ENCODE peak calls at places on chromosome 19, in four cellular contexts. P is nephron progenitor cell; J is activated CD4-positive, CD25-positive, alpha-beta regulatory T cell; G is CD8-positive, alpha-beta T cell. X is an unnamed sample.
A peak's percentile ranks its signal among the peaks of the same experiment; 100 is the strongest.

GRCh38 chr19:57974434-57974833 is at the start of gene C19orf18:
- DNase-seq in P (no peak), J (no peak), G (no peak), X (no peak)

GRCh38 chr19:10013316-10013715 is at the start of gene RDH8:
- DNase-seq in P (no peak), J (no peak), G (no peak), X (no peak)

GRCh38 chr19:27780367-27781065 is 1432.4 kb downstream of the UQCRFS1 start:
- DNase-seq in P (no peak), J (no peak), G (no peak), X (no peak)

GRCh38 chr19:10552596-10553053 is 8.9 kb downstream of the ATG4D start:
- DNase-seq in P (no peak), J (no peak), G (no peak), X (no peak)

GRCh38 chr19:55376381-55376933 is at the start of gene TMEM190:
- DNase-seq in P (peak; percentile 41), J (no peak), G (no peak), X (no peak)

GRCh38 chr19:14050512-14050911 is 11.4 kb downstream of the PALM3 start:
- DNase-seq in P (no peak), J (no peak), G (no peak), X (no peak)

GRCh38 chr19:518292-519231 is 11.3 kb downstream of the TPGS1 start:
- DNase-seq in P (peak; percentile 74), J (peak; percentile 49), G (peak; percentile 47), X (peak; percentile 32)

GRCh38 chr19:56748443-56748842 is 76.9 kb upstream of the ZNF835 start:
- DNase-seq in P (no peak), J (no peak), G (no peak), X (no peak)

GRCh38 chr19:17872251-17873001 is 681 bp downstream of the SLC5A5 start:
- DNase-seq in P (no peak), J (peak; percentile 39), G (no peak), X (no peak)

GRCh38 chr19:5624154-5624663 is 1.3 kb downstream of the SAFB start:
- DNase-seq in P (peak; percentile 30), J (no peak), G (no peak), X (no peak)

GRCh38 chr19:49712397-49712859 is 21.5 kb downstream of the CPT1C start:
- DNase-seq in P (peak; percentile 48), J (no peak), G (no peak), X (no peak)

GRCh38 chr19:19074172-19074905 is 10.5 kb downstream of the SLC25A42 start:
- DNase-seq in P (no peak), J (no peak), G (no peak), X (no peak)

GRCh38 chr19:42284066-42284501 is 15.0 kb downstream of the CIC start:
- DNase-seq in P (peak; percentile 80), J (peak; percentile 80), G (peak; percentile 83), X (peak; percentile 52)

GRCh38 chr19:1259206-1259872 is 9.8 kb upstream of the CIRBP start:
- DNase-seq in P (peak; percentile 74), J (peak; percentile 64), G (peak; percentile 65), X (peak; percentile 46)

GRCh38 chr19:39411832-39412099 is 703 bp upstream of the PLEKHG2 start:
- DNase-seq in P (peak; percentile 87), J (peak; percentile 78), G (peak; percentile 84), X (peak; percentile 74)

GRCh38 chr19:14821958-14822357 is 13.0 kb downstream of the OR7A5 start:
- DNase-seq in P (no peak), J (no peak), G (no peak), X (no peak)

GRCh38 chr19:11624064-11624463 is 26.8 kb downstream of the ZNF627 start:
- DNase-seq in P (no peak), J (no peak), G (no peak), X (no peak)

GRCh38 chr19:40371802-40372122 is 18.2 kb downstream of the HIPK4 start:
- DNase-seq in P (no peak), J (no peak), G (no peak), X (no peak)

GRCh38 chr19:42150940-42151339 is 18.7 kb upstream of the POU2F2 start:
- DNase-seq in P (peak; percentile 53), J (no peak), G (no peak), X (no peak)

GRCh38 chr19:611506-611869 is 21.8 kb downstream of the HCN2 start:
- DNase-seq in P (no peak), J (no peak), G (peak; percentile 25), X (peak; percentile 25)

GRCh38 chr19:33368074-33368864 is 5.2 kb upstream of the CEBPG start:
- DNase-seq in P (no peak), J (no peak), G (no peak), X (no peak)

GRCh38 chr19:38417544-38418506 is 8.2 kb downstream of the RASGRP4 start:
- DNase-seq in P (peak; percentile 88), J (peak; percentile 20), G (no peak), X (no peak)

GRCh38 chr19:17557461-17557860 is 2.0 kb downstream of the COLGALT1 start:
- DNase-seq in P (no peak), J (no peak), G (no peak), X (no peak)

GRCh38 chr19:54391589-54392061 is 23.6 kb upstream of the TTYH1 start:
- DNase-seq in P (no peak), J (no peak), G (no peak), X (no peak)

GRCh38 chr19:6238256-6238642 is 41.5 kb downstream of the MLLT1 start:
- DNase-seq in P (no peak), J (no peak), G (no peak), X (no peak)

GRCh38 chr19:1067341-1068103 is 555 bp downstream of the ARHGAP45 start:
- DNase-seq in P (no peak), J (peak; percentile 59), G (peak; percentile 62), X (peak; percentile 57)

GRCh38 chr19:58573658-58574164 is 576 bp upstream of the MZF1 start:
- DNase-seq in P (no peak), J (no peak), G (no peak), X (no peak)

GRCh38 chr19:31349160-31349881 is at the start of gene TSHZ3:
- DNase-seq in P (peak; percentile 72), J (no peak), G (peak; percentile 12), X (no peak)

GRCh38 chr19:53102701-53103140 is 501 bp downstream of the ZNF160 start:
- DNase-seq in P (peak; percentile 50), J (no peak), G (peak; percentile 5), X (no peak)

GRCh38 chr19:46963093-46963734 is 56.4 kb upstream of the NPAS1 start:
- DNase-seq in P (no peak), J (no peak), G (no peak), X (no peak)

GRCh38 chr19:41616785-41617621 is 9.9 kb downstream of the CEACAM4 start:
- DNase-seq in P (peak; percentile 36), J (no peak), G (no peak), X (no peak)

GRCh38 chr19:42285546-42285945 is 16.4 kb upstream of the PRR19 start:
- DNase-seq in P (no peak), J (no peak), G (no peak), X (no peak)

GRCh38 chr19:17529239-17530158 is 18.1 kb downstream of the PGLS start:
- DNase-seq in P (no peak), J (no peak), G (no peak), X (no peak)

GRCh38 chr19:5253403-5254110 is 87.1 kb downstream of the PTPRS start:
- DNase-seq in P (no peak), J (no peak), G (no peak), X (no peak)